ENCODE peak calls at places on chromosomes 13 and 19, in nine cellular contexts. P is HepG2, L is lung, C is uterus, Q is fibroblast of lung, R is substantia nigra, H is left lung, M is A549, G is tibial artery. J is an unnamed sample.

GRCh38 chr13:96967248-96967745 is 27.0 kb downstream of the OXGR1 start:
- DNase-seq in P (peak; percentile 25), L (no peak), C (no peak), Q (no peak), R (no peak), H (no peak), M (no peak), G (no peak), J (no peak)

GRCh38 chr13:27915301-27916207 is 4.2 kb upstream of the PDX1 start:
- DNase-seq in P (no peak), L (peak; percentile 16), C (no peak), Q (no peak), R (no peak), H (no peak), M (no peak), G (no peak), J (no peak)

GRCh38 chr13:41842029-41842428 is 118.9 kb downstream of the VWA8 start:
- DNase-seq in P (no peak), L (no peak), C (peak; percentile 20), Q (peak; percentile 57), R (no peak), H (no peak), M (no peak), G (no peak), J (no peak)

GRCh38 chr13:73215807-73216206 is 157.0 kb downstream of the KLF5 start:
- DNase-seq in P (no peak), L (no peak), C (no peak), Q (no peak), R (no peak), H (no peak), M (no peak), G (no peak), J (no peak)

GRCh38 chr13:63636231-63636993 is 2220.8 kb upstream of the PCDH20 start:
- DNase-seq in P (no peak), L (no peak), C (no peak), Q (peak; percentile 14), R (no peak), H (no peak), M (peak; percentile 0), G (no peak), J (no peak)

GRCh38 chr13:24925318-24926231 is 161.6 kb downstream of the RNF17 start:
- DNase-seq in P (peak; percentile 43), L (no peak), C (no peak), Q (no peak), R (no peak), H (no peak), M (no peak), G (no peak), J (no peak)

GRCh38 chr19:18340990-18341868 is 831 bp downstream of the PGPEP1 start:
- DNase-seq in P (peak; percentile 52), L (peak; percentile 66), C (peak; percentile 66), Q (no peak), R (peak; percentile 38), H (peak; percentile 92), M (no peak), G (peak; percentile 52), J (peak; percentile 5)

GRCh38 chr13:23630349-23631093 is 60.3 kb downstream of the TNFRSF19 start:
- DNase-seq in P (peak; percentile 86), L (no peak), C (no peak), Q (no peak), R (no peak), H (no peak), M (no peak), G (no peak), J (no peak)

GRCh38 chr19:18349524-18350128 is 9.2 kb downstream of the PGPEP1 start:
- DNase-seq in P (peak; percentile 40), L (peak; percentile 68), C (peak; percentile 53), Q (peak; percentile 69), R (no peak), H (peak; percentile 89), M (peak; percentile 69), G (peak; percentile 48), J (no peak)

GRCh38 chr19:38515906-38516305 is 82.4 kb downstream of the RYR1 start:
- DNase-seq in P (no peak), L (no peak), C (no peak), Q (no peak), R (peak; percentile 18), H (peak; percentile 78), M (no peak), G (no peak), J (no peak)

GRCh38 chr13:113972451-113973217 is 1.2 kb downstream of the C13orf46 start:
- DNase-seq in P (no peak), L (no peak), C (no peak), Q (no peak), R (no peak), H (no peak), M (no peak), G (no peak), J (no peak)

DNA sequence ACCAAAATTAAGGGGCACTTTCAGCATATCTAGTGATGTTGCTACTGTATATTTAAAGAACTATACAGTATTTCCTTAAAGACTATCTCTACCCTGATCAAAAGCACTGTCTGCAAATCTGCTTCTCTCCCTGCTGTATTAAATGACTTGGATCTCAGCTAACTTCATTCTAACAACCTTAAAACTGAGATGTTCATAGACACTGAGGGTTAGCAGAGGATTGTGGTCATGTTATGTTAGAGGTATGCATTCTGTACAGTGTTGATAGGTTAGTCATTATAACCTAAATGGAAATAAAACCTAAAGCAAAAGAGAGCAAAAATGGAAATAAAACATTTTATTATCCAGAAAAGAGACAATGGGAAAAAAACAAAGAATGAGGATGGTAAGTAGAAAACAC is 9.9 kb downstream of the GPR183 start:
- DNase-seq in P (no peak), L (no peak), C (no peak), Q (no peak), R (no peak), H (no peak), M (no peak), G (no peak), J (no peak)
- H3K27ac ChIP-seq in P (no peak overlapping the region), L (no peak overlapping the region), C (no peak overlapping the region), Q (no peak overlapping the region), R (no peak overlapping the region), H (peak overlapping the region; percentile 66), M (no peak overlapping the region), G (no peak overlapping the region), J (no peak overlapping the region)

GRCh38 chr13:34913040-34913439 is 29.0 kb upstream of the NBEA start:
- DNase-seq in P (no peak), L (no peak), C (no peak), Q (peak; percentile 2), R (no peak), H (no peak), M (no peak), G (no peak), J (no peak)

GRCh38 chr13:34911159-34911558 is 30.9 kb upstream of the NBEA start:
- DNase-seq in P (no peak), L (no peak), C (no peak), Q (no peak), R (no peak), H (no peak), M (no peak), G (no peak), J (no peak)

DNA sequence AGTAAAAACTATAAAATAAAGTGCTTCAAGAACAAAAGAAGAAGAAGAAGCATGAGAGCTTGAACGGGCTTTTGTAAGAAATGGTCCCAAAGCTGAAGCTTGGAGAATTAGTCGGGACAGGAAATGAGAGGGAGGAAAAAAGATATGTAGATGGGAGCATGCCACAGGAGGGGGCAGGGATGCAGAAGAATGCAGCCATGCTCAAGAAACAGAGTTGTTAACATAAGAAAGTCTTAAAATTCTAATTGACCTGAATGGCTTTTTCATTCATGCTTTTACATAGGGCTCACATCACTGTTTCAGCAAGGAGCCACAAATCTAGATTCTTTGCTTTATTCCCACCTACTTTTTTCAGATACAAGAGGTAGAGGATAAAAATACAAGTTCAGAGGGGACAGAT is 27.7 kb upstream of the NBEA start:
- DNase-seq in P (no peak), L (no peak), C (no peak), Q (no peak), R (no peak), H (no peak), M (no peak), G (no peak), J (no peak)
- H3K27ac ChIP-seq in P (no peak overlapping the region), L (no peak overlapping the region), C (no peak overlapping the region), Q (no peak overlapping the region), R (no peak overlapping the region), H (no peak overlapping the region), M (no peak overlapping the region), G (no peak overlapping the region), J (no peak overlapping the region)

GRCh38 chr19:8221161-8221560 is 12.0 kb downstream of the CERS4 start:
- DNase-seq in P (no peak), L (peak; percentile 53), C (no peak), Q (no peak), R (peak; percentile 76), H (no peak), M (no peak), G (no peak), J (no peak)
- H3K27ac ChIP-seq in P (no peak overlapping the region), L (no peak overlapping the region), C (no peak overlapping the region), Q (no peak overlapping the region), R (peak overlapping the region; percentile 32), H (no peak overlapping the region), M (no peak overlapping the region), G (no peak overlapping the region), J (peak overlapping the region; percentile 70)

DNA sequence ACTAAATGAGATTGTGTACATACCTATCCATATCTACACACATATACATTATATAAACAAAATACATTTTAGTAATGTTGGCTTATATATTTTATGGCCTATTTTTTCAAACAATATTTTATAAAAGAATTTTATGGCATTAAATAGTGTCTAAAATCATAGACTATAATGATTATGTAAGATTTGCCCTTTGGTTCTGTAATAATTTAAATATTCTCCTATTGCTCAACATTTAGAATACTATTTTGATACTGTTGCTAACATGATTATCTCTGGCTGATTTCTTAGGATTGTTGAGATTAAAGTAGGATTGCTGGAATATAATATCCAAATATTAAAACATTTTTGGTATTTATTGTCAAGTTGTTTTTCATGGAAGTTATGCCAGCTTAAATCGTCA is 565.2 kb upstream of the GPC6 start:
- DNase-seq in P (no peak), L (no peak), C (no peak), Q (no peak), R (no peak), H (no peak), M (no peak), G (no peak), J (no peak)
- H3K27ac ChIP-seq in P (no peak overlapping the region), L (no peak overlapping the region), C (no peak overlapping the region), Q (no peak overlapping the region), R (no peak overlapping the region), H (no peak overlapping the region), M (no peak overlapping the region), G (no peak overlapping the region), J (no peak overlapping the region)